ENCODE peak calls at places on chromosome 1, in ten cellular contexts. D is activated CD4-positive, alpha-beta T cell treated with anti-CD3 and anti-CD28 coated beads for 1 hour; P is body of pancreas; C is cardiac septum; L is left ventricle myocardium inferior; R is progenitor cell of endocrine pancreas; K is NCI-H2029; V is NCI-H748 treated with DMSO at 0.1 percent for 48 hours; F is naive thymus-derived CD8-positive, alpha-beta T cell; W is anterior cingulate cortex. H is an unnamed sample.

GRCh38 chr1:168879906-168880734 is 151.1 kb upstream of the DPT start:
- DNase-seq in L (peak; percentile 20), P (peak; percentile 19), K (peak; percentile 39), D (no peak), F (no peak), R (no peak), C (no peak), W (no peak), V (no peak), H (no peak)

GRCh38 chr1:4796999-4797375 is 142.6 kb downstream of the AJAP1 start:
- DNase-seq in D (no peak), W (no peak), R (no peak), L (no peak), K (no peak), F (no peak), V (no peak), C (no peak), P (no peak), H (no peak)

GRCh38 chr1:6260961-6261614 is at the start of gene GPR153:
- DNase-seq in P (no peak), F (peak; percentile 55), D (peak; percentile 29), C (no peak), R (no peak), L (peak; percentile 74), W (no peak), V (no peak), K (no peak), H (no peak)

GRCh38 chr1:62727656-62728396 is 39.6 kb upstream of the DOCK7 start:
- DNase-seq in K (no peak), R (no peak), D (no peak), F (no peak), P (no peak), C (no peak), V (no peak), W (peak; percentile 1), L (no peak), H (no peak)

GRCh38 chr1:154459044-154459443 is 43.0 kb upstream of the TDRD10 start:
- DNase-seq in L (no peak), D (no peak), V (no peak), K (no peak), W (no peak), P (no peak), R (no peak), C (peak; percentile 43), F (no peak), H (no peak)

GRCh38 chr1:201329801-201330200 is 46.5 kb downstream of the PKP1 start:
- DNase-seq in L (no peak), F (no peak), V (no peak), W (no peak), C (peak; percentile 69), R (no peak), D (no peak), P (no peak), K (no peak), H (no peak)

GRCh38 chr1:1347663-1348419 is 1.4 kb downstream of the DVL1 start:
- DNase-seq in V (no peak), F (no peak), W (no peak), L (peak; percentile 46), P (peak; percentile 81), R (no peak), K (no peak), D (no peak), C (no peak), H (no peak)

GRCh38 chr1:241591317-241591716 is 48.9 kb downstream of the CHML start:
- DNase-seq in K (no peak), W (no peak), P (no peak), L (no peak), F (no peak), V (no peak), C (no peak), R (no peak), D (no peak), H (no peak)

GRCh38 chr1:25520446-25521061 is 22.9 kb upstream of the LDLRAP1 start:
- DNase-seq in D (peak; percentile 55), W (peak; percentile 13), R (no peak), L (peak; percentile 62), F (peak; percentile 67), P (peak; percentile 72), K (peak; percentile 23), C (no peak), V (no peak), H (peak; percentile 49)

GRCh38 chr1:15245593-15246325 is 1.3 kb upstream of the FHAD1 start:
- DNase-seq in F (no peak), V (no peak), P (no peak), C (no peak), L (no peak), D (no peak), K (no peak), W (no peak), R (no peak), H (no peak)

GRCh38 chr1:117537291-117537920 is 68.4 kb upstream of the TENT5C start:
- DNase-seq in K (peak; percentile 60), F (no peak), R (no peak), L (no peak), P (peak; percentile 74), C (no peak), D (no peak), W (no peak), V (peak; percentile 39), H (no peak)

GRCh38 chr1:204924013-204924759 is 53.5 kb downstream of the NFASC start:
- DNase-seq in C (no peak), R (no peak), K (no peak), L (no peak), V (no peak), P (no peak), W (no peak), F (no peak), D (no peak), H (no peak)

GRCh38 chr1:171743014-171743870 is 1.4 kb upstream of the VAMP4 start:
- DNase-seq in W (no peak), P (no peak), F (no peak), K (no peak), L (no peak), V (no peak), C (no peak), D (no peak), R (no peak), H (no peak)

GRCh38 chr1:24002664-24003063 is 22.5 kb upstream of the SRSF10 start:
- DNase-seq in D (no peak), W (no peak), C (no peak), K (no peak), L (no peak), P (no peak), R (no peak), V (no peak), F (no peak), H (no peak)

GRCh38 chr1:54835970-54836369 is 34.8 kb upstream of the TTC22 start:
- DNase-seq in F (no peak), W (no peak), L (no peak), K (peak; percentile 77), P (no peak), R (no peak), D (no peak), V (no peak), C (no peak), H (no peak)

GRCh38 chr1:234774971-234775370 is 165.0 kb upstream of the IRF2BP2 start:
- DNase-seq in K (no peak), D (no peak), L (no peak), P (no peak), W (no peak), V (no peak), R (no peak), F (no peak), C (no peak), H (no peak)

GRCh38 chr1:209363112-209363511 is 220.4 kb upstream of the CAMK1G start:
- DNase-seq in R (no peak), F (no peak), D (no peak), W (no peak), L (no peak), K (no peak), P (peak; percentile 12), V (no peak), C (no peak), H (no peak)

GRCh38 chr1:240666548-240667198 is 54.7 kb upstream of the GREM2 start:
- DNase-seq in V (no peak), C (no peak), W (no peak), L (no peak), F (no peak), R (no peak), D (no peak), P (no peak), K (no peak), H (peak; percentile 0)

GRCh38 chr1:247297263-247298123 is 34.2 kb downstream of the ZNF496 start:
- DNase-seq in R (no peak), V (no peak), D (no peak), P (no peak), F (no peak), L (no peak), W (no peak), K (no peak), C (no peak), H (no peak)

GRCh38 chr1:90926971-90927370 is 94.9 kb downstream of the ZNF644 start:
- DNase-seq in L (no peak), R (no peak), P (no peak), V (no peak), D (no peak), C (no peak), F (no peak), W (no peak), K (no peak), H (no peak)

GRCh38 chr1:43525995-43526394 is 4.7 kb upstream of the PTPRF start:
- DNase-seq in K (no peak), L (no peak), P (no peak), D (no peak), C (no peak), W (no peak), R (no peak), F (no peak), V (no peak), H (no peak)

GRCh38 chr1:160672118-160672517 is 25.3 kb upstream of the SLAMF1 start:
- DNase-seq in D (no peak), P (no peak), L (no peak), K (no peak), R (no peak), V (no peak), F (no peak), W (no peak), C (no peak), H (no peak)

GRCh38 chr1:9014475-9015375 is 11.5 kb downstream of the SLC2A7 start:
- DNase-seq in F (no peak), R (no peak), C (no peak), L (no peak), V (no peak), W (no peak), P (no peak), D (no peak), K (no peak), H (no peak)